ENCODE peak calls at places on chromosomes 13 and 19, in seven cellular contexts. U is activated CD4-positive, alpha-beta T cell treated with anti-CD3 and anti-CD28 coated beads, Interleukin-2, amount 50 U/mL, for 1 hour; Q is naive thymus-derived CD8-positive, alpha-beta T cell; D is mucosa of descending colon; B is CD4-positive, alpha-beta T cell; Z is NAMALWA; T is stimulated activated naive B cell treated with anti-CD40 and anti-IgM and Interleukin-4, amounts not matched to agents 10 μg/mL and 1 μg/mL and 100 μg/mL, for 72 hours. M is an unnamed sample.

GRCh38 chr19:47093841-47094240 is 19.7 kb downstream of the ZC3H4 start:
- DNase-seq in B (no peak), T (no peak), Z (no peak), D (no peak), U (no peak), Q (no peak), M (no peak)

GRCh38 chr19:33962161-33962560 is 165.5 kb downstream of the KCTD15 start:
- DNase-seq in D (no peak), B (no peak), T (no peak), Q (no peak), Z (no peak), U (no peak), M (no peak)

GRCh38 chr13:46126552-46127171 is 21.8 kb upstream of the CPB2 start:
- DNase-seq in D (peak; percentile 68), Q (peak; percentile 74), T (peak; percentile 32), B (peak; percentile 62), U (peak; percentile 77), Z (peak; percentile 86), M (no peak)

GRCh38 chr19:10491472-10492047 is 11.6 kb downstream of the KEAP1 start:
- DNase-seq in T (no peak), B (no peak), U (no peak), Q (no peak), Z (no peak), D (no peak), M (no peak)

GRCh38 chr13:78298657-78299056 is 304.7 kb downstream of the POU4F1 start:
- DNase-seq in Z (no peak), B (no peak), U (no peak), T (no peak), Q (no peak), D (no peak), M (no peak)

GRCh38 chr19:15378529-15379082 is 981 bp downstream of the AKAP8 start:
- DNase-seq in T (no peak), Q (no peak), Z (peak; percentile 77), B (peak; percentile 21), U (peak; percentile 39), D (peak; percentile 73), M (no peak)

GRCh38 chr13:27211771-27212364 is 39.5 kb upstream of the RPL21 start:
- DNase-seq in U (no peak), Q (no peak), Z (no peak), D (no peak), B (no peak), T (no peak), M (no peak)

GRCh38 chr13:114095486-114095885 is 36.9 kb downstream of the RASA3 start:
- DNase-seq in Q (no peak), U (no peak), Z (no peak), D (no peak), T (no peak), B (no peak), M (no peak)

GRCh38 chr19:17058236-17058635 is 17.0 kb downstream of the HAUS8 start:
- DNase-seq in Z (no peak), Q (no peak), B (no peak), U (no peak), D (no peak), T (no peak), M (no peak)

GRCh38 chr19:16014923-16015804 is 61.1 kb upstream of the TPM4 start:
- DNase-seq in Z (no peak), B (no peak), U (no peak), T (no peak), D (no peak), Q (no peak), M (no peak)

GRCh38 chr13:50130686-50131051 is 115.4 kb downstream of the KCNRG start:
- DNase-seq in Q (no peak), U (no peak), T (peak; percentile 35), D (peak; percentile 31), B (no peak), Z (no peak), M (no peak)

GRCh38 chr19:49506575-49507105 is 5.8 kb upstream of the FCGRT start:
- DNase-seq in T (no peak), Z (peak; percentile 87), D (peak; percentile 83), U (peak; percentile 75), B (peak; percentile 71), Q (peak; percentile 78), M (no peak)

GRCh38 chr13:85729296-85729695 is 69.9 kb downstream of the SLITRK6 start:
- DNase-seq in T (no peak), U (no peak), D (no peak), Q (no peak), Z (no peak), B (no peak), M (no peak)

GRCh38 chr19:13849991-13850909 is 26.7 kb upstream of the NANOS3 start:
- DNase-seq in Z (no peak), U (peak; percentile 71), Q (peak; percentile 65), B (peak; percentile 51), D (peak; percentile 85), T (peak; percentile 61), M (no peak)

GRCh38 chr19:46697142-46697960 is 19.6 kb downstream of the PRKD2 start:
- DNase-seq in Q (no peak), D (peak; percentile 98), T (no peak), B (no peak), U (no peak), Z (no peak), M (no peak)

GRCh38 chr13:39561971-39562370 is 41.0 kb downstream of the LHFPL6 start:
- DNase-seq in B (no peak), U (no peak), T (no peak), Q (no peak), D (no peak), Z (no peak), M (no peak)

GRCh38 chr13:29471551-29471950 is 123.9 kb downstream of the SLC7A1 start:
- DNase-seq in B (no peak), T (no peak), D (no peak), U (no peak), Z (peak; percentile 12), Q (no peak), M (no peak)

GRCh38 chr13:75489502-75490263 is 7.7 kb upstream of the TBC1D4 start:
- DNase-seq in Z (no peak), Q (no peak), D (peak; percentile 32), T (no peak), B (no peak), U (no peak), M (peak; percentile 76)

GRCh38 chr19:22261596-22261995 is 24.6 kb upstream of the ZNF729 start:
- DNase-seq in D (no peak), U (no peak), Z (no peak), T (no peak), Q (no peak), B (no peak), M (no peak)

GRCh38 chr19:56333506-56333905 is 18.9 kb upstream of the ZSCAN5A start:
- DNase-seq in U (peak; percentile 30), D (peak; percentile 92), Q (peak; percentile 42), T (peak; percentile 27), B (no peak), Z (peak; percentile 80), M (no peak)